ENCODE peak calls at places on chromosome 21, in nine cellular contexts. C, E, P, R, Q, M, L, N and W are unnamed samples.

GRCh38 chr21:30463713-30464112 is 16.5 kb downstream of the KRTAP19-1 start:
- DNase-seq in R (no peak), C (no peak), L (peak), E (no peak), Q (no peak), N (peak), M (no peak), P (no peak), W (no peak)

GRCh38 chr21:27026501-27026900 is 59.6 kb upstream of the ADAMTS5 start:
- DNase-seq in P (no peak), L (peak), M (no peak), E (no peak), Q (no peak), R (no peak), C (no peak), N (no peak), W (no peak)

GRCh38 chr21:42112857-42113256 is 41.7 kb downstream of the UMODL1 start:
- DNase-seq in M (peak), E (no peak), C (no peak), N (peak), R (no peak), Q (no peak), P (no peak), L (no peak), W (no peak)

GRCh38 chr21:32819702-32820101 is 48.1 kb upstream of the PAXBP1 start:
- DNase-seq in P (no peak), M (peak), N (no peak), C (no peak), L (no peak), Q (no peak), E (no peak), R (no peak), W (peak)

GRCh38 chr21:40386301-40386911 is 460.6 kb downstream of the DSCAM start:
- DNase-seq in C (no peak), Q (peak), E (peak), N (peak), R (peak), P (no peak), L (peak), M (no peak), W (no peak)

GRCh38 chr21:45294509-45295291 is 7.0 kb upstream of the POFUT2 start:
- DNase-seq in N (no peak), M (peak), P (no peak), L (no peak), Q (peak), C (peak), E (no peak), R (peak), W (peak)

GRCh38 chr21:35206141-35207125 is 157.3 kb upstream of the RUNX1 start:
- DNase-seq in C (no peak), L (no peak), Q (peak), E (peak), R (no peak), P (peak), M (no peak), N (no peak), W (no peak)

GRCh38 chr21:36246080-36246631 is 73.8 kb upstream of the MORC3 start:
- DNase-seq in R (no peak), C (no peak), M (no peak), E (peak), P (no peak), N (no peak), L (no peak), Q (no peak), W (no peak)

GRCh38 chr21:44764319-44765230 is 37.0 kb downstream of the UBE2G2 start:
- DNase-seq in L (no peak), M (no peak), P (peak), E (no peak), N (no peak), Q (no peak), C (no peak), R (no peak), W (no peak)

GRCh38 chr21:34983680-34984086 is 65.4 kb downstream of the RUNX1 start:
- DNase-seq in M (no peak), R (no peak), Q (peak), P (no peak), C (no peak), L (peak), N (no peak), E (no peak), W (peak)